ENCODE peak calls at places on chromosome 7, in ten cellular contexts. Q is Calu3, D is foreskin fibroblast, N is right atrium auricular region, W is gastrocnemius medialis, O is right lobe of liver, M is dorsolateral prefrontal cortex, T is AG10803, L is esophagus squamous epithelium, A is cardiac fibroblast. V is an unnamed sample.

GRCh38 chr7:139370943-139371313 is 11.2 kb downstream of the LUC7L2 start:
- DNase-seq in Q (no peak), D (no peak), N (no peak), W (no peak), O (no peak), M (no peak), T (no peak), L (no peak), A (no peak), V (no peak)

GRCh38 chr7:116433246-116433645 is 66.3 kb upstream of the CAV2 start:
- DNase-seq in Q (no peak), D (peak), N (no peak), W (no peak), O (no peak), M (no peak), T (peak), L (no peak), A (peak), V (no peak)

GRCh38 chr7:112933598-112933997 is 143.4 kb upstream of the TMEM168 start:
- DNase-seq in Q (no peak), D (no peak), N (no peak), W (no peak), O (no peak), M (no peak), T (no peak), L (no peak), A (no peak), V (no peak)

GRCh38 chr7:28348631-28349030 is 63.7 kb upstream of the CREB5 start:
- DNase-seq in Q (no peak), D (no peak), N (no peak), W (no peak), O (no peak), M (no peak), T (peak), L (no peak), A (no peak), V (no peak)

GRCh38 chr7:99314504-99314903 is 11.2 kb upstream of the ARPC1A start:
- DNase-seq in Q (no peak), D (no peak), N (no peak), W (no peak), O (no peak), M (no peak), T (no peak), L (no peak), A (no peak), V (no peak)

GRCh38 chr7:95367606-95368005 is 28.6 kb downstream of the PON3 start:
- DNase-seq in Q (no peak), D (no peak), N (no peak), W (no peak), O (no peak), M (no peak), T (no peak), L (no peak), A (no peak), V (no peak)

GRCh38 chr7:135664046-135664589 is 1.8 kb downstream of the STMP1 start:
- DNase-seq in Q (no peak), D (peak), N (no peak), W (no peak), O (no peak), M (no peak), T (peak), L (no peak), A (peak), V (no peak)

GRCh38 chr7:123410273-123410928 is 124.0 kb downstream of the IQUB start:
- DNase-seq in Q (no peak), D (no peak), N (no peak), W (peak), O (no peak), M (no peak), T (no peak), L (no peak), A (peak), V (no peak)

GRCh38 chr7:127365164-127365956 is 27.1 kb downstream of the ZNF800 start:
- DNase-seq in Q (no peak), D (no peak), N (no peak), W (no peak), O (no peak), M (no peak), T (no peak), L (no peak), A (no peak), V (no peak)

GRCh38 chr7:151249034-151249731 is 689 bp upstream of the SMARCD3 start:
- DNase-seq in Q (peak), D (peak), N (peak), W (peak), O (peak), M (peak), T (peak), L (no peak), A (peak), V (peak)

GRCh38 chr7:87575521-87575920 is 25.2 kb downstream of the ABCB1 start:
- DNase-seq in Q (no peak), D (peak), N (no peak), W (no peak), O (no peak), M (no peak), T (peak), L (no peak), A (no peak), V (no peak)

GRCh38 chr7:33821970-33822369 is 83.4 kb upstream of the BMPER start:
- DNase-seq in Q (no peak), D (peak), N (no peak), W (no peak), O (no peak), M (no peak), T (peak), L (no peak), A (peak), V (no peak)

GRCh38 chr7:2478387-2478760 is 2.2 kb upstream of the GRIFIN start:
- DNase-seq in Q (peak), D (peak), N (peak), W (peak), O (peak), M (no peak), T (peak), L (no peak), A (peak), V (no peak)

GRCh38 chr7:140640727-140641531 is at the start of gene DENND2A:
- DNase-seq in Q (no peak), D (peak), N (peak), W (peak), O (peak), M (peak), T (peak), L (no peak), A (peak), V (peak)

GRCh38 chr7:159177270-159178036 is 32.8 kb upstream of the VIPR2 start:
- DNase-seq in Q (no peak), D (no peak), N (no peak), W (no peak), O (no peak), M (no peak), T (no peak), L (no peak), A (no peak), V (no peak)

GRCh38 chr7:28627263-28627653 is 214.9 kb downstream of the CREB5 start:
- DNase-seq in Q (no peak), D (peak), N (peak), W (no peak), O (no peak), M (no peak), T (peak), L (no peak), A (peak), V (no peak)

GRCh38 chr7:91266067-91266930 is 2.1 kb downstream of the FZD1 start:
- DNase-seq in Q (no peak), D (peak), N (no peak), W (no peak), O (peak), M (no peak), T (no peak), L (no peak), A (no peak), V (no peak)

GRCh38 chr7:119545118-119545517 is 727.9 kb upstream of the KCND2 start:
- DNase-seq in Q (no peak), D (no peak), N (no peak), W (no peak), O (no peak), M (no peak), T (no peak), L (no peak), A (peak), V (no peak)

GRCh38 chr7:78284945-78285344 is 486.4 kb downstream of the PHTF2 start:
- DNase-seq in Q (no peak), D (no peak), N (no peak), W (no peak), O (no peak), M (no peak), T (peak), L (no peak), A (no peak), V (no peak)

GRCh38 chr7:111437736-111438135 is 124.6 kb downstream of the IMMP2L start:
- DNase-seq in Q (no peak), D (peak), N (no peak), W (no peak), O (no peak), M (no peak), T (no peak), L (no peak), A (no peak), V (no peak)

GRCh38 chr7:39666562-39666961 is 43.2 kb downstream of the RALA start:
- DNase-seq in Q (no peak), D (no peak), N (no peak), W (no peak), O (no peak), M (no peak), T (no peak), L (no peak), A (no peak), V (no peak)

GRCh38 chr7:113504142-113504541 is 385.8 kb upstream of the SMIM30 start:
- DNase-seq in Q (no peak), D (no peak), N (no peak), W (no peak), O (no peak), M (no peak), T (no peak), L (no peak), A (no peak), V (no peak)

GRCh38 chr7:73633323-73633722 is 9.0 kb upstream of the MLXIPL start:
- DNase-seq in Q (no peak), D (no peak), N (no peak), W (no peak), O (no peak), M (no peak), T (no peak), L (no peak), A (no peak), V (no peak)

GRCh38 chr7:86953219-86953618 is 106.2 kb downstream of the ELAPOR2 start:
- DNase-seq in Q (no peak), D (no peak), N (no peak), W (no peak), O (no peak), M (no peak), T (no peak), L (no peak), A (no peak), V (no peak)

GRCh38 chr7:70883750-70884445 is 248.0 kb upstream of the GALNT17 start:
- DNase-seq in Q (no peak), D (no peak), N (no peak), W (no peak), O (no peak), M (no peak), T (no peak), L (no peak), A (no peak), V (no peak)

GRCh38 chr7:96219382-96220130 is 102.3 kb downstream of the SLC25A13 start:
- DNase-seq in Q (no peak), D (peak), N (no peak), W (no peak), O (no peak), M (no peak), T (peak), L (no peak), A (peak), V (no peak)

GRCh38 chr7:107103369-107103768 is 58.9 kb downstream of the PRKAR2B start:
- DNase-seq in Q (no peak), D (no peak), N (no peak), W (no peak), O (no peak), M (no peak), T (peak), L (no peak), A (peak), V (peak)

GRCh38 chr7:50607524-50608125 is 42.4 kb upstream of the DDC start:
- DNase-seq in Q (no peak), D (peak), N (no peak), W (no peak), O (no peak), M (no peak), T (no peak), L (no peak), A (peak), V (no peak)

GRCh38 chr7:3300221-3300650 is 816 bp upstream of the SDK1 start:
- DNase-seq in Q (peak), D (peak), N (no peak), W (peak), O (no peak), M (no peak), T (no peak), L (no peak), A (no peak), V (no peak)

GRCh38 chr7:26078437-26079362 is 73.3 kb upstream of the NFE2L3 start:
- DNase-seq in Q (peak), D (peak), N (no peak), W (peak), O (peak), M (peak), T (peak), L (peak), A (peak), V (peak)

GRCh38 chr7:139562491-139562890 is 39.0 kb downstream of the CLEC2L start:
- DNase-seq in Q (no peak), D (no peak), N (no peak), W (no peak), O (no peak), M (no peak), T (no peak), L (no peak), A (no peak), V (no peak)

GRCh38 chr7:32891046-32891799 is at the start of gene KBTBD2:
- DNase-seq in Q (peak), D (peak), N (peak), W (peak), O (peak), M (peak), T (peak), L (peak), A (peak), V (peak)

GRCh38 chr7:69067397-69067796 is 530.9 kb upstream of the AUTS2 start:
- DNase-seq in Q (no peak), D (no peak), N (no peak), W (no peak), O (peak), M (no peak), T (peak), L (no peak), A (no peak), V (no peak)

GRCh38 chr7:83695126-83695960 is 46.4 kb upstream of the SEMA3E start:
- DNase-seq in Q (no peak), D (no peak), N (no peak), W (no peak), O (no peak), M (no peak), T (no peak), L (no peak), A (no peak), V (no peak)

GRCh38 chr7:143299346-143299745 is 11.2 kb downstream of the CASP2 start:
- DNase-seq in Q (no peak), D (peak), N (no peak), W (no peak), O (no peak), M (no peak), T (peak), L (no peak), A (peak), V (no peak)

GRCh38 chr7:139078399-139078798 is 31.1 kb downstream of the ZC3HAV1 start:
- DNase-seq in Q (no peak), D (peak), N (no peak), W (no peak), O (no peak), M (no peak), T (peak), L (no peak), A (peak), V (no peak)

DNA sequence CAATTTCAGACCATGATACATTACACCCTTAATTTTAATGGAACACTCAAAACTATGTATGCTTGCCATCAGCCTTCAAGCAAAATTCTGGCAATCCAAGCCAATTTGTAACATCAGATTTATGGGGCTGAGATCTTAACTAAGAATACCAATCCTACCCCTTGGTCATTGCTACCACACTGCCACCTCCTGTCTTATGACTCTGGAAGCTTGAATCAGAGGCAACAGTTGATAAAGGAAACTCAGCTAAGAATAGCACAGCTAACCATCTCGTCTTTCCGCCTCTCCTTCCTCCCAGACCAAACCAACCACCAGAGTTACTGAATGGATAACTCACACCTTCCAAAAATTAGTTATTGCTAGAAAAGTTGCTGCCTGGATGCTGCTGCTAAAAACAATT is 7.4 kb downstream of the IGF2BP3 start:
- DNase-seq in Q (peak), D (peak), N (no peak), W (peak), O (no peak), M (no peak), T (peak), L (no peak), A (peak), V (no peak)
- TF ChIP-seq CTCF in Q (no peak), D (peak), N (no peak), W (peak), O (peak), M (peak), T (peak), L (peak), A (peak), V (no peak)

GRCh38 chr7:130695840-130696239 is 9.5 kb upstream of the TSGA13 start:
- DNase-seq in Q (peak), D (peak), N (no peak), W (no peak), O (no peak), M (no peak), T (peak), L (no peak), A (peak), V (no peak)
- TF ChIP-seq CTCF in Q (peak), D (peak), N (no peak), W (no peak), O (peak), M (peak), T (peak), L (peak), A (peak), V (peak)

DNA sequence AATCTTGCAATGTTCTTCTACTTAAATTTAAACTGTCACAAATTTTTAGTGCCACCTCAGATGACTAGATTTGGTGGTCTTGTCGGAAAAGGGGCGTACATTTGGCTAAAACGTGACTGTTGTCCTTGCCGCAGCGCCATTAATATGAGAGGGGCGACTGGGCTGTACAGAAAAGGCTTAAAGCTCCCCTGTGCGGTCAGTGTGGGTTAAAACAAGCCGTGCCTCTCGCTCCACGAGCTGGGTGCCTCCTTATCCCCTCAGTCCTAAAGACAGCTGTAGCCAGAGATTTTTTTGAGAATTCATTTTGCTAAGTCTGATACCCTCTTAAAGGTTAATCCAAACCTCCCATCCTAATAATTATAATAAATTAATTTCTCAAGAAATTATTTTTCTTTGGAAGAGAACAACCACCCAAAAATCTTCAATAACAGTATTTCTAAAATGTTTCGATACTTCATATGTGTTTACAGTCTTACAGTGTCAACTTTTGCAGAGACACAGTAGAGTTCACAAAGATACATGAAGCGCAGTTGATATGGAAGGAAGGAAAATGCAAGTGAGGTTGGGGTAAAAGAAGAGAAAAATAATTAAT is 68.6 kb downstream of the C7orf25 start:
- DNase-seq in Q (peak), D (peak), N (no peak), W (peak), O (peak), M (peak), T (peak), L (no peak), A (peak), V (peak)
- TF ChIP-seq CTCF in Q (peak), D (peak), N (no peak), W (no peak), O (peak), M (peak), T (peak), L (no peak), A (peak), V (peak)

GRCh38 chr7:90166153-90166552 is 11.9 kb downstream of the STEAP1 start:
- DNase-seq in Q (no peak), D (no peak), N (no peak), W (no peak), O (no peak), M (no peak), T (no peak), L (no peak), A (no peak), V (no peak)

GRCh38 chr7:90165724-90166123 is 11.5 kb downstream of the STEAP1 start:
- DNase-seq in Q (no peak), D (no peak), N (no peak), W (no peak), O (no peak), M (no peak), T (no peak), L (no peak), A (no peak), V (no peak)

GRCh38 chr7:90169891-90170290 is 15.6 kb downstream of the STEAP1 start:
- DNase-seq in Q (no peak), D (no peak), N (no peak), W (no peak), O (no peak), M (no peak), T (no peak), L (no peak), A (no peak), V (no peak)

GRCh38 chr7:90163534-90163933 is 9.3 kb downstream of the STEAP1 start:
- DNase-seq in Q (no peak), D (no peak), N (no peak), W (no peak), O (no peak), M (no peak), T (no peak), L (no peak), A (no peak), V (no peak)

DNA sequence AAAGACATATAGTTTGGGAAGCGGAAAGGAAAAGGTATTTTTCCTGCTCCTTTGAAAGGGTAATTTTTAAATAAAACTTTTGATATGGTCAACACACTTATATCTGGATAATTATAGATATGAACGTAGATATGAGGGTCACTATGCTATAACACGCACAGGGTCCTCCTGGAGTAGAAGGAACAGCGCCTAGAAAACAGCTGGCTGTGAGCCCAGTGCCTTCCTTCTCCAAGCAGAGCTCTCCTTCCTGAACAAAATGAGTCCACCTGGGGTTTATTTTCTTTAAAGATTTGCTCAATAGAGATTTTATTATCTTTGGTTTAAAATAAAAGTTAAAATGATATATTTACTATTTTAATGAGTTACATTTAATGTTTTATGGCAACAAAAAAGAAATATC is 13.1 kb downstream of the STEAP1 start:
- DNase-seq in Q (no peak), D (no peak), N (no peak), W (no peak), O (no peak), M (no peak), T (no peak), L (no peak), A (no peak), V (no peak)
- TF ChIP-seq CTCF in Q (no peak), D (no peak), N (no peak), W (no peak), O (no peak), M (no peak), T (no peak), L (no peak), A (no peak), V (no peak)

GRCh38 chr7:55279080-55279845 is 85.9 kb upstream of the LANCL2 start:
- DNase-seq in Q (no peak), D (no peak), N (no peak), W (no peak), O (no peak), M (no peak), T (no peak), L (no peak), A (no peak), V (no peak)
- TF ChIP-seq CTCF in Q (no peak), D (no peak), N (no peak), W (no peak), O (no peak), M (no peak), T (no peak), L (no peak), A (no peak), V (no peak)

GRCh38 chr7:74709880-74710671 is 52.6 kb downstream of the GTF2I start:
- DNase-seq in Q (no peak), D (no peak), N (no peak), W (no peak), O (no peak), M (no peak), T (no peak), L (no peak), A (no peak), V (no peak)
- TF ChIP-seq CTCF in Q (no peak), D (no peak), N (no peak), W (no peak), O (peak), M (peak), T (no peak), L (no peak), A (no peak), V (peak)

DNA sequence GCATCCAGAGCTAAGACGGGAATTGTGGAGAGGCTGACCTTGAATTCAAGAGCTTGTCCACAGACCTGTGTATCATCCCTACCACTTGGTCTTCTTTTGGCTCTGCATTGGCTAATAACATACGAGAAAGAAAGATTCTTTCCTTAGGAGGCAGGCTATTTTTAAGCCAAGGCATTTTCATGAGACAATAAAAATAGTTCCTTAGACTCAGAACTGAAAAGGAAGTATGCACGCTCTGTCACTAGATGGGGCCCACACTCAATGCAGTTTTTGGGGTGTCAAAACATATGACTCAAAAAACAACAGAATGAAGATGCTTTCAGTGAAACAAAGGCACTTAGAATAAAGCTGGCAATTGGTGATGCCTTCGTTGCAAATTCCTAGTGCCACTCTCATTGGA is 265.9 kb upstream of the DGKB start:
- DNase-seq in Q (no peak), D (peak), N (no peak), W (no peak), O (no peak), M (no peak), T (no peak), L (no peak), A (peak), V (no peak)
- TF ChIP-seq CTCF in Q (no peak), D (peak), N (no peak), W (no peak), O (no peak), M (no peak), T (no peak), L (no peak), A (no peak), V (no peak)

V was measured in neural crest cell.